ENCODE peak calls at places on chromosome 1, in four cellular contexts. A is HCT116, V is ovary, S is transverse colon. M is an unnamed sample.

GRCh38 chr1:67429528-67430357 is 459 bp downstream of the SERBP1 start:
- DNase-seq in A (no peak), V (peak), S (peak), M (peak)

GRCh38 chr1:31155216-31155806 is 84.4 kb downstream of the NKAIN1 start:
- DNase-seq in A (no peak), V (peak), S (peak), M (peak)

GRCh38 chr1:162305969-162306368 is 70.7 kb downstream of the SPATA46 start:
- DNase-seq in A (no peak), V (no peak), S (no peak), M (peak)

GRCh38 chr1:40825430-40825778 is 36.8 kb downstream of the CITED4 start:
- DNase-seq in A (no peak), V (no peak), S (no peak), M (peak)

GRCh38 chr1:93369734-93370133 is 24.0 kb downstream of the DR1 start:
- DNase-seq in A (no peak), V (no peak), S (no peak), M (no peak)

GRCh38 chr1:27938488-27938887 is 3.7 kb downstream of the SMPDL3B start:
- DNase-seq in A (no peak), V (no peak), S (no peak), M (no peak)

GRCh38 chr1:232599178-232600041 is 30.5 kb downstream of the SIPA1L2 start:
- DNase-seq in A (no peak), V (no peak), S (no peak), M (no peak)

GRCh38 chr1:19169642-19170041 is 40.4 kb downstream of the UBR4 start:
- DNase-seq in A (no peak), V (no peak), S (no peak), M (no peak)

GRCh38 chr1:46532498-46533178 is 18.8 kb downstream of the KNCN start:
- DNase-seq in A (no peak), V (peak), S (peak), M (peak)

GRCh38 chr1:230787471-230787870 is 40.3 kb downstream of the CAPN9 start:
- DNase-seq in A (no peak), V (no peak), S (no peak), M (no peak)

GRCh38 chr1:202165267-202165941 is 5.0 kb upstream of the PTPN7 start:
- DNase-seq in A (no peak), V (no peak), S (no peak), M (no peak)

GRCh38 chr1:167061073-167061464 is 29.1 kb downstream of the GPA33 start:
- DNase-seq in A (no peak), V (no peak), S (no peak), M (no peak)

GRCh38 chr1:34358636-34359035 is 181.9 kb downstream of the C1orf94 start:
- DNase-seq in A (no peak), V (no peak), S (no peak), M (no peak)

GRCh38 chr1:35769188-35769758 is 505 bp downstream of the CLSPN start:
- DNase-seq in A (peak), V (peak), S (peak), M (peak)
- TF ChIP-seq CTCF in A (no peak), V (no peak), S (no peak), M (no peak)

GRCh38 chr1:13764933-13765332 is 64.9 kb downstream of the PRDM2 start:
- DNase-seq in A (no peak), V (no peak), S (no peak), M (no peak)
- TF ChIP-seq CTCF in A (peak), V (no peak), S (no peak), M (no peak)

GRCh38 chr1:181152892-181153633 is 64.6 kb downstream of the IER5 start:
- DNase-seq in A (no peak), V (peak), S (peak), M (no peak)
- TF ChIP-seq CTCF in A (no peak), V (peak), S (no peak), M (no peak)

GRCh38 chr1:38327559-38327973 is 281.0 kb upstream of the POU3F1 start:
- DNase-seq in A (no peak), V (no peak), S (no peak), M (no peak)

GRCh38 chr1:38328278-38329035 is 281.9 kb upstream of the POU3F1 start:
- DNase-seq in A (no peak), V (no peak), S (no peak), M (no peak)

GRCh38 chr1:38329644-38330043 is 283.1 kb upstream of the POU3F1 start:
- DNase-seq in A (no peak), V (no peak), S (no peak), M (no peak)

GRCh38 chr1:38330799-38331198 is 284.2 kb upstream of the POU3F1 start:
- DNase-seq in A (no peak), V (no peak), S (no peak), M (no peak)

DNA sequence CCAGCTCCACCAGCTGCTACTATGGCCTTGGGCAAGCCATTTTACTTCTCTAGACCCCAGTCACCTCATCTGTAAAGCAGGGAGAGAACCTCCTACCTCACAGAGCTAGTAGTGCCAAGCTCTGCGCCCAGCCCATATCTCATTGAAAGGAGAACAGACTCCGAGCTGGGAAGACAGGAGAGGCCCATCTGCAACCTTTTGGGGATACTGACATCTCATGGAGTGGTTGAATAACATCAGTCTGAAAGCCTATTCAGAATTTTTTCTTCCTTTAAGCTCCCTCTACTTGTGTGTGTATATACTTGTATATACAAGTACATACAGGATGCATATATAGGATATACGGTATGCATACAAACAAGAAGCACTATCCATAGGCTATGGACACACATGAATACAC is 279.5 kb upstream of the POU3F1 start:
- DNase-seq in A (no peak), V (no peak), S (no peak), M (no peak)
- TF ChIP-seq CTCF in A (no peak), V (no peak), S (no peak), M (no peak)

DNA sequence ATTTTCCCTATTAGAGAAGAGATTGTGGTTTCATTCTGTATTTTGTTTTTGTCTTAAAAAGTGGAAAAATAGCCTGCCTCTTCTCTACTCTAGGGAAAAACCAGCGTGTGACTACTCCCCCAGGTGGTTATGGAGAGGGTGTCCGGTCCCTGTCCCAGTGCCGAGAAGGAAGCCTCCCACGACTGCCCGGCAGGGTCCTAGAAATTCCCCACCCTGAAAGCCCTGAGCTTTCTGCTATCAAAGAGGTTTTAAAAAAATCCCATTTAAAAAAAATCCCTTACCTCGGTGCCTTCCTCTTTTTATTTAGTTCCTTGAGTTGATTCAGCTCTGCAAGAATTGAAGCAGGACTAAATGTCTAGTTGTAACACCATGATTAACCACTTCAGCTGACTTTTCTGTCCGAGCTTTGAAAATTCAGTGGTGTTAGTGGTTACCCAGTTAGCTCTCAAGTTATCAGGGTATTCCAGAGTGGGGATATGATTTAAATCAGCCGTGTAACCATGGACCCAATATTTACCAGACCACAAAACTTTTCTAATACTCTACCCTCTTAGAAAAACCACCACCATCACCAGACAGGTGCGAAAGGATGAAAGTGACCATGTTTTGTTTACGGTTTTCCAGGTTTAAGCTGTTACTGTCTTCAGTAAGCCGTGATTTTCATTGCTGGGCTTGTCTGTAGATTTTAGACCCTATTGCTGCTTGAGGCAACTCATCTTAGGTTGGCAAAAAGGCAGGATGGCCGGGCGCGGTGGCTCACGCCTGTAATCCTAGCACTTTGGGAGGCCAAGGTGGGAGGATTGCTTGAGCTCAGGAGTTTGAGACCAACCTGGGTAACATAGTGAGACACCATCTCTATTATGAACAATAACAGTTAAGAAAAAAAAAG is 34.9 kb upstream of the TDRD10 start:
- DNase-seq in A (no peak), V (no peak), S (no peak), M (no peak)
- TF ChIP-seq CTCF in A (no peak), V (no peak), S (peak), M (no peak)

GRCh38 chr1:94532077-94532476 is 9.5 kb downstream of the F3 start:
- DNase-seq in A (no peak), V (no peak), S (no peak), M (peak)
- TF ChIP-seq CTCF in A (peak), V (no peak), S (no peak), M (no peak)

DNA sequence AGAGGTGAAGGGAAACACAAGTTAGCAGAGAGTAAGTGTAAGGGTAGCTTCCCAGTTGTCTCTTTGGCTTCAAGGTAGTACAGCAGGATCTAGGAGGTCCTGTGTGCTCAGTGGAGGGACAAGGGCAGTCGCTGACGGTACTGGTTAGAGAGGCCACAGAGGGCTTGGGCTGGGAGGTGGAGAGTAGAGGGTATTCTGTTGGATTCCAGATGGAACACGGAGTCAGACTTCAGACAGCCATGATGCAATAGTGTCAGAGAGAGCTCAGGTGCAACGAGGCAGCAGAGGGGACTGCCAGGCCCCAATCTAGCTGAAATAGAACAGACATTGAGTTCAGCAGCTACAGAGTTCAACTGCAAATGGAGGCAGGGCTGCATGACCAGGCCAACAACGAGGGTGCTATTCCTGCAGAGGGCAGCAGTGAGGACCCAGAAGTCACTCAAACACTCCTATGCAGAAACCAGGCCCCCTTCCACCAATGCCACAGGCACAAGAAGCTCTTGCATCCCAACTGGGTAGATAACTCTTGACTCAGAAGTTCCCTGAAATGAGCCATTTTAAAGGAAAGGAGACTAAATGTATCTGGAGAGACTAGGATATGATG is 325.0 kb upstream of the ESRRG start:
- DNase-seq in A (no peak), V (no peak), S (no peak), M (peak)
- TF ChIP-seq CTCF in A (no peak), V (no peak), S (peak), M (no peak)

GRCh38 chr1:147079400-147080012 is 92.8 kb downstream of the PRKAB2 start:
- DNase-seq in A (no peak), V (no peak), S (no peak), M (no peak)
- TF ChIP-seq CTCF in A (no peak), V (no peak), S (no peak), M (no peak)

M was measured in Calu3.